ENCODE peak calls at places on chromosomes 4 and X, in five cellular contexts. One of them, this sample, is unnamed.

GRCh38 chr4:40516651-40517050 is 113.0 kb downstream of the RBM47 start:
- DNase-seq in mesendoderm: no peak
- DNase-seq in pons: no peak
- DNase-seq in activated gamma-delta T cell treated with Interleukin-2 at 50 U/mL for 16 hours: no peak
- DNase-seq in myocyte: no peak
- DNase-seq in this sample: no peak

GRCh38 chr4:16450031-16450430 is 223.8 kb upstream of the TAPT1 start:
- DNase-seq in pons: no peak
- DNase-seq in mesendoderm: no peak
- DNase-seq in activated gamma-delta T cell treated with Interleukin-2 at 50 U/mL for 16 hours: no peak
- DNase-seq in myocyte: no peak
- DNase-seq in this sample: no peak

GRCh38 chr4:6692806-6693205 is 872 bp upstream of the S100P start:
- DNase-seq in activated gamma-delta T cell treated with Interleukin-2 at 50 U/mL for 16 hours: no peak
- DNase-seq in myocyte: no peak
- DNase-seq in pons: no peak
- DNase-seq in mesendoderm: no peak
- DNase-seq in this sample: no peak

GRCh38 chr4:8472166-8472688 is 31.6 kb downstream of the TRMT44 start:
- DNase-seq in myocyte: no peak
- DNase-seq in activated gamma-delta T cell treated with Interleukin-2 at 50 U/mL for 16 hours: no peak
- DNase-seq in mesendoderm: no peak
- DNase-seq in pons: no peak
- DNase-seq in this sample: no peak

GRCh38 chr4:39823193-39823592 is 125.3 kb downstream of the UBE2K start:
- DNase-seq in activated gamma-delta T cell treated with Interleukin-2 at 50 U/mL for 16 hours: no peak
- DNase-seq in myocyte: peak
- DNase-seq in mesendoderm: peak
- DNase-seq in pons: no peak
- DNase-seq in this sample: no peak

GRCh38 chr4:8837181-8837811 is 34.3 kb downstream of the HMX1 start:
- DNase-seq in myocyte: no peak
- DNase-seq in mesendoderm: peak
- DNase-seq in activated gamma-delta T cell treated with Interleukin-2 at 50 U/mL for 16 hours: no peak
- DNase-seq in pons: peak
- DNase-seq in this sample: no peak

GRCh38 chrX:104618106-104618895 is 52.3 kb downstream of the IL1RAPL2 start:
- DNase-seq in myocyte: no peak
- DNase-seq in mesendoderm: peak
- DNase-seq in activated gamma-delta T cell treated with Interleukin-2 at 50 U/mL for 16 hours: no peak
- DNase-seq in pons: no peak
- DNase-seq in this sample: no peak

GRCh38 chr4:173211838-173212237 is 43.2 kb downstream of the GALNT7 start:
- DNase-seq in myocyte: peak
- DNase-seq in pons: no peak
- DNase-seq in mesendoderm: peak
- DNase-seq in activated gamma-delta T cell treated with Interleukin-2 at 50 U/mL for 16 hours: no peak
- DNase-seq in this sample: no peak

GRCh38 chr4:147994076-147994475 is 262.2 kb downstream of the ARHGAP10 start:
- DNase-seq in myocyte: peak
- DNase-seq in activated gamma-delta T cell treated with Interleukin-2 at 50 U/mL for 16 hours: no peak
- DNase-seq in mesendoderm: no peak
- DNase-seq in pons: no peak
- DNase-seq in this sample: no peak

GRCh38 chrX:124212622-124213021 is 119.8 kb upstream of the TEX13D start:
- DNase-seq in mesendoderm: no peak
- DNase-seq in pons: no peak
- DNase-seq in myocyte: no peak
- DNase-seq in activated gamma-delta T cell treated with Interleukin-2 at 50 U/mL for 16 hours: no peak
- DNase-seq in this sample: no peak

GRCh38 chrX:120653000-120653399 is 23.1 kb upstream of the C1GALT1C1 start:
- DNase-seq in activated gamma-delta T cell treated with Interleukin-2 at 50 U/mL for 16 hours: no peak
- DNase-seq in myocyte: no peak
- DNase-seq in mesendoderm: peak
- DNase-seq in pons: no peak
- DNase-seq in this sample: no peak

GRCh38 chr4:153535735-153536494 is 69.8 kb downstream of the TMEM131L start:
- DNase-seq in pons: no peak
- DNase-seq in mesendoderm: peak
- DNase-seq in myocyte: no peak
- DNase-seq in activated gamma-delta T cell treated with Interleukin-2 at 50 U/mL for 16 hours: no peak
- DNase-seq in this sample: no peak

GRCh38 chr4:96593422-96593821 is 753.5 kb downstream of the PDHA2 start:
- DNase-seq in pons: no peak
- DNase-seq in mesendoderm: no peak
- DNase-seq in myocyte: no peak
- DNase-seq in activated gamma-delta T cell treated with Interleukin-2 at 50 U/mL for 16 hours: no peak
- DNase-seq in this sample: no peak

GRCh38 chr4:75030649-75031235 is 97.8 kb downstream of the PARM1 start:
- DNase-seq in activated gamma-delta T cell treated with Interleukin-2 at 50 U/mL for 16 hours: no peak
- DNase-seq in pons: no peak
- DNase-seq in mesendoderm: no peak
- DNase-seq in myocyte: no peak
- DNase-seq in this sample: no peak

GRCh38 chr4:89213382-89213701 is 94.3 kb downstream of the GPRIN3 start:
- DNase-seq in pons: no peak
- DNase-seq in activated gamma-delta T cell treated with Interleukin-2 at 50 U/mL for 16 hours: no peak
- DNase-seq in myocyte: no peak
- DNase-seq in mesendoderm: no peak
- DNase-seq in this sample: no peak

GRCh38 chr4:121951570-121952110 is at the start of gene TRPC3:
- DNase-seq in pons: no peak
- DNase-seq in myocyte: peak
- DNase-seq in activated gamma-delta T cell treated with Interleukin-2 at 50 U/mL for 16 hours: no peak
- DNase-seq in mesendoderm: peak
- DNase-seq in this sample: no peak

GRCh38 chr4:169114341-169114974 is 104.4 kb upstream of the CBR4 start:
- DNase-seq in pons: no peak
- DNase-seq in mesendoderm: no peak
- DNase-seq in myocyte: no peak
- DNase-seq in activated gamma-delta T cell treated with Interleukin-2 at 50 U/mL for 16 hours: no peak
- DNase-seq in this sample: no peak

GRCh38 chr4:159105063-159105414 is 2.2 kb downstream of the RAPGEF2 start:
- DNase-seq in myocyte: no peak
- DNase-seq in activated gamma-delta T cell treated with Interleukin-2 at 50 U/mL for 16 hours: no peak
- DNase-seq in pons: no peak
- DNase-seq in mesendoderm: peak
- DNase-seq in this sample: no peak

GRCh38 chr4:40621592-40622512 is 7.8 kb downstream of the RBM47 start:
- DNase-seq in myocyte: peak
- DNase-seq in activated gamma-delta T cell treated with Interleukin-2 at 50 U/mL for 16 hours: no peak
- DNase-seq in mesendoderm: peak
- DNase-seq in pons: peak
- DNase-seq in this sample: no peak

GRCh38 chrX:150512426-150512825 is 56.0 kb upstream of the MTM1 start:
- DNase-seq in activated gamma-delta T cell treated with Interleukin-2 at 50 U/mL for 16 hours: no peak
- DNase-seq in myocyte: no peak
- DNase-seq in pons: no peak
- DNase-seq in mesendoderm: no peak
- DNase-seq in this sample: no peak

GRCh38 chrX:9611436-9612145 is 146.7 kb downstream of the TBL1X start:
- DNase-seq in activated gamma-delta T cell treated with Interleukin-2 at 50 U/mL for 16 hours: no peak
- DNase-seq in mesendoderm: no peak
- DNase-seq in pons: no peak
- DNase-seq in myocyte: peak
- DNase-seq in this sample: no peak

GRCh38 chr4:81472249-81473085 is 760 bp upstream of the RASGEF1B start:
- DNase-seq in myocyte: peak
- DNase-seq in pons: peak
- DNase-seq in mesendoderm: peak
- DNase-seq in activated gamma-delta T cell treated with Interleukin-2 at 50 U/mL for 16 hours: peak
- DNase-seq in this sample: peak

GRCh38 chr4:37767019-37767418 is 59.5 kb upstream of the PGM2 start:
- DNase-seq in activated gamma-delta T cell treated with Interleukin-2 at 50 U/mL for 16 hours: no peak
- DNase-seq in myocyte: no peak
- DNase-seq in mesendoderm: no peak
- DNase-seq in pons: no peak
- DNase-seq in this sample: no peak

GRCh38 chrX:1305411-1305810 is 31.2 kb upstream of the IL3RA start:
- DNase-seq in pons: no peak
- DNase-seq in activated gamma-delta T cell treated with Interleukin-2 at 50 U/mL for 16 hours: no peak
- DNase-seq in mesendoderm: no peak
- DNase-seq in myocyte: no peak
- DNase-seq in this sample: no peak

GRCh38 chrX:129654652-129655546 is at the start of gene APLN:
- DNase-seq in pons: peak
- DNase-seq in myocyte: peak
- DNase-seq in activated gamma-delta T cell treated with Interleukin-2 at 50 U/mL for 16 hours: no peak
- DNase-seq in mesendoderm: peak
- DNase-seq in this sample: peak

GRCh38 chrX:153245288-153245731 is 66.2 kb downstream of the MAGEA1 start:
- DNase-seq in activated gamma-delta T cell treated with Interleukin-2 at 50 U/mL for 16 hours: no peak
- DNase-seq in pons: no peak
- DNase-seq in myocyte: peak
- DNase-seq in mesendoderm: peak
- DNase-seq in this sample: no peak

GRCh38 chrX:122625821-122626220 is 558.3 kb upstream of the GRIA3 start:
- DNase-seq in activated gamma-delta T cell treated with Interleukin-2 at 50 U/mL for 16 hours: no peak
- DNase-seq in pons: no peak
- DNase-seq in mesendoderm: no peak
- DNase-seq in myocyte: peak
- DNase-seq in this sample: no peak

GRCh38 chr4:8267077-8267476 is 2.5 kb upstream of the HTRA3 start:
- DNase-seq in myocyte: no peak
- DNase-seq in pons: no peak
- DNase-seq in mesendoderm: peak
- DNase-seq in activated gamma-delta T cell treated with Interleukin-2 at 50 U/mL for 16 hours: no peak
- DNase-seq in this sample: no peak

GRCh38 chrX:116961872-116962582 is 499.3 kb upstream of the CT83 start:
- DNase-seq in pons: no peak
- DNase-seq in myocyte: peak
- DNase-seq in activated gamma-delta T cell treated with Interleukin-2 at 50 U/mL for 16 hours: no peak
- DNase-seq in mesendoderm: peak
- DNase-seq in this sample: no peak

GRCh38 chr4:184352891-184353290 is 121.5 kb downstream of the IRF2 start:
- DNase-seq in mesendoderm: no peak
- DNase-seq in pons: no peak
- DNase-seq in activated gamma-delta T cell treated with Interleukin-2 at 50 U/mL for 16 hours: no peak
- DNase-seq in myocyte: no peak
- DNase-seq in this sample: no peak

GRCh38 chr4:154125340-154125739 is 336.5 kb upstream of the SFRP2 start:
- DNase-seq in myocyte: no peak
- DNase-seq in activated gamma-delta T cell treated with Interleukin-2 at 50 U/mL for 16 hours: no peak
- DNase-seq in pons: no peak
- DNase-seq in mesendoderm: no peak
- DNase-seq in this sample: no peak

GRCh38 chr4:48247878-48248558 is 21.6 kb downstream of the TEC start:
- DNase-seq in activated gamma-delta T cell treated with Interleukin-2 at 50 U/mL for 16 hours: no peak
- DNase-seq in pons: no peak
- DNase-seq in mesendoderm: no peak
- DNase-seq in myocyte: no peak
- DNase-seq in this sample: no peak

GRCh38 chrX:100328342-100328741 is 81.7 kb downstream of the PCDH19 start:
- DNase-seq in mesendoderm: peak
- DNase-seq in activated gamma-delta T cell treated with Interleukin-2 at 50 U/mL for 16 hours: no peak
- DNase-seq in pons: no peak
- DNase-seq in myocyte: no peak
- DNase-seq in this sample: no peak

GRCh38 chr4:173752610-173753009 is 222.6 kb upstream of the HAND2 start:
- DNase-seq in pons: no peak
- DNase-seq in myocyte: peak
- DNase-seq in activated gamma-delta T cell treated with Interleukin-2 at 50 U/mL for 16 hours: no peak
- DNase-seq in mesendoderm: peak
- DNase-seq in this sample: peak

GRCh38 chr4:145278341-145279121 is 98.1 kb upstream of the OTUD4 start:
- DNase-seq in pons: no peak
- DNase-seq in activated gamma-delta T cell treated with Interleukin-2 at 50 U/mL for 16 hours: no peak
- DNase-seq in mesendoderm: no peak
- DNase-seq in myocyte: peak
- DNase-seq in this sample: no peak

GRCh38 chrX:18707442-18708049 is at the start of gene PPEF1:
- DNase-seq in pons: no peak
- DNase-seq in myocyte: no peak
- DNase-seq in activated gamma-delta T cell treated with Interleukin-2 at 50 U/mL for 16 hours: no peak
- DNase-seq in mesendoderm: no peak
- DNase-seq in this sample: no peak